ENCODE peak calls at places on chromosomes 11 and 22, in nine cellular contexts. I is vagina, C is A549, O is heart right ventricle, G is left ventricle myocardium inferior, H is breast epithelium, N is lower lobe of right lung, Q is Peyer's patch, R is psoas muscle. V is an unnamed sample.
A peak's percentile ranks its signal among the peaks of the same experiment; 100 is the strongest.

GRCh38 chr11:132626446-132626845 is 905.9 kb downstream of the OPCML start:
- DNase-seq in I (no peak), C (no peak), O (no peak), G (no peak), H (no peak), N (no peak), Q (no peak), R (no peak), V (no peak)

GRCh38 chr11:313304-313786 is 495 bp upstream of the IFITM1 start:
- DNase-seq in I (no peak), C (no peak), O (no peak), G (no peak), H (no peak), N (no peak), Q (no peak), R (no peak), V (no peak)

GRCh38 chr11:86182976-86183584 is 61.5 kb upstream of the EED start:
- DNase-seq in I (no peak), C (no peak), O (no peak), G (no peak), H (no peak), N (peak; percentile 53), Q (peak; percentile 72), R (no peak), V (no peak)

GRCh38 chr11:27558401-27558800 is 51.8 kb upstream of the LIN7C start:
- DNase-seq in I (no peak), C (no peak), O (no peak), G (no peak), H (no peak), N (no peak), Q (no peak), R (no peak), V (no peak)

GRCh38 chr11:65617136-65617850 is 1.7 kb downstream of the PCNX3 start:
- DNase-seq in I (no peak), C (no peak), O (no peak), G (no peak), H (no peak), N (no peak), Q (no peak), R (no peak), V (no peak)

GRCh38 chr11:416757-417621 is 2.2 kb upstream of the SIGIRR start:
- DNase-seq in I (no peak), C (no peak), O (peak; percentile 43), G (peak; percentile 66), H (no peak), N (peak; percentile 85), Q (peak; percentile 42), R (peak; percentile 56), V (peak; percentile 89)

GRCh38 chr22:17436981-17437410 is 67.7 kb downstream of the CECR2 start:
- DNase-seq in I (no peak), C (no peak), O (peak; percentile 16), G (no peak), H (no peak), N (no peak), Q (no peak), R (no peak), V (no peak)

GRCh38 chr11:129268371-129268770 is 76.2 kb upstream of the ARHGAP32 start:
- DNase-seq in I (no peak), C (no peak), O (no peak), G (no peak), H (no peak), N (no peak), Q (no peak), R (no peak), V (no peak)

GRCh38 chr22:30186048-30186447 is 60.5 kb downstream of the LIF start:
- DNase-seq in I (no peak), C (no peak), O (no peak), G (no peak), H (no peak), N (no peak), Q (no peak), R (no peak), V (no peak)

GRCh38 chr22:27752771-27753170 is 48.8 kb downstream of the MN1 start:
- DNase-seq in I (no peak), C (no peak), O (peak; percentile 56), G (peak; percentile 77), H (no peak), N (peak; percentile 34), Q (no peak), R (peak; percentile 74), V (no peak)

GRCh38 chr11:10664005-10664404 is 29.6 kb downstream of the IRAG1 start:
- DNase-seq in I (no peak), C (no peak), O (peak; percentile 52), G (peak; percentile 55), H (no peak), N (no peak), Q (no peak), R (no peak), V (no peak)

GRCh38 chr22:47393191-47393590 is 630.7 kb downstream of the TBC1D22A start:
- DNase-seq in I (no peak), C (no peak), O (no peak), G (no peak), H (no peak), N (no peak), Q (no peak), R (no peak), V (peak; percentile 58)

DNA sequence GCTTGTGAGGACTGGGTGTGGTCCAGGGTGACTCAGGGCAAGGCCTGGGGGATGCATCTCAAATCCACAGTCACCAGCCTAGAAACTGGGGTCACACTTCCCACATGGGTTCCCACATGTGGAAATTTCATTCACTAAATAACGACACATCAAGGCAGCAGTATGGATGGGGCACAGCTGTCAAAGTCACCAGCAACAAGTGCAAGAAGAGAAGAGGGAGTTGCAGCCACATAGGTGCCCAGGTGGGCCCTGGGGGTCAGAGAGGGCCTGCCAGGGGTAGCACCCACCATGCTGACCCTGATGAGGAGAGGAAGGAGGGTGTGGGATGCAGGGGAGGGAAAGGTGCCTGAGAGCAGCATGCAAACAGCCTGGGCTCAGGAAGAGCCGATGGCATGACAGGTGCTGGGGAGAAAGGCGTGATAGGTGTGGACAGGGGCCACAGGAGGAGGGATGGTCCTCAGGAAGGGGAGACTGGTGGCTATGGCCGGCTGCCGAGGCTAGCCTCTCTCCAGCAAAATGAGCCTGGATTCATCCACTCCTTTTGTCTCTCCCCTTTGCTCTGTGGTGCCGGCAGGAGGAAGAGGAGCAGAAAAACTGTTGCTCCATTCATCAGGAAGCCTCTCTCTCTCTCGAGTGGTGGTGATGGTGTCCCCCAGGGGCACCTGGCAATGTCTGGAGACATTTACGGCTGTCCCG is 22.3 kb downstream of the DGCR6L start:
- DNase-seq in I (no peak), C (no peak), O (no peak), G (no peak), H (no peak), N (no peak), Q (no peak), R (no peak), V (no peak)
- TF ChIP-seq CTCF in I (no peak), C (no peak), O (no peak), G (no peak), H (no peak), N (no peak), Q (no peak), R (no peak), V (no peak)

DNA sequence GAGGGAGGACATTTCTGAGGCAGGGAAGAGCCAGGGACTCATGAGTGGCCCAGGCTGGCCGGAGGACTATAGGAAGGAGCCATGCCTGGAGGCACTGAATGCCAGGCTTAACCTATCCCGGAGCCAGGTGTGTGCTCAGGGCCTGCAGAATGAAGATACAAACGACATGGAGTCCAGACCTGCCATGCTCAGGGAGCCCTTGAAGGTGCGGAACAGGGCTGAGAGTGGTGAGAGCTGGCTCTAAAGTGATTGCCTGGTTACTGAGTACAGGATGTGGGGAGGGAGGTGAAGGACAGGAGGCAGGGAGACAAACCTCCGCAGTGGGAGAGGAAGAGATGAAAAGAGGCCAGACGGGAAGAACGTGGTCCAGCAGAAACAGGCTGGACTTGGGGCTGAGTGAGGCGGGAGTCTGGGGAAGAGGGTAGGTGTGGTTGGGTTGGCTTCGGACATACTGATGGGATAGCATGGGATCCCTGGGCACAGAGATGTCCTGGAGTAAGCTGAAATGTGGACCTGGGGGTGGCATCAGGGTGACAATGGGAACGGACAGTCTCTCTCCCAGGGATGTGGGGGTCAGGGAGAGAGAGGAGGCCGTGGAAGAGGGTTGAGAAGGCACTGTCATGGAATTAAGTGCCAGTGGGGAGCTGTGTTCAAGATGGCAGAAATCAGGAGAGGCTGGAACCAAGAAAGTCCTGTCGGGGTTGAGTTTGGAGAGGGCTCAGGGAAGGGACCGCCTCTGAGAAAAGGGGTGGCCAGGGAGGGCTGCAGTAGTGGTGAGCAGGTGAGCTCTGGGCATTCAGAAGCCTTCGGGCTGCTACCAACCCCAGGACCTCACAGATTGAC is 1.5 kb upstream of the ANKRD13D start:
- DNase-seq in I (no peak), C (no peak), O (no peak), G (peak; percentile 13), H (no peak), N (peak; percentile 26), Q (no peak), R (peak; percentile 7), V (no peak)
- H3K4me1 ChIP-seq in I (peaks cover 57% of the 10 kb centered on the region), C (peaks cover 19% of the 10 kb centered on the region), O (peaks cover 33% of the 10 kb centered on the region), G (peaks cover 62% of the 10 kb centered on the region), H (peaks cover 21% of the 10 kb centered on the region), N (peaks cover 77% of the 10 kb centered on the region), Q (peaks cover 48% of the 10 kb centered on the region), R (peaks cover 22% of the 10 kb centered on the region), V (peaks cover 55% of the 10 kb centered on the region)

GRCh38 chr11:102717280-102717679 is 7.5 kb downstream of the MMP8 start:
- DNase-seq in I (no peak), C (no peak), O (no peak), G (no peak), H (no peak), N (no peak), Q (no peak), R (no peak), V (no peak)

GRCh38 chr11:102712140-102712539 is 6.6 kb upstream of the MMP27 start:
- DNase-seq in I (no peak), C (no peak), O (no peak), G (no peak), H (no peak), N (no peak), Q (no peak), R (no peak), V (no peak)

GRCh38 chr11:102716527-102716926 is 8.2 kb downstream of the MMP8 start:
- DNase-seq in I (no peak), C (no peak), O (no peak), G (no peak), H (no peak), N (no peak), Q (no peak), R (no peak), V (no peak)
- H3K4me3 ChIP-seq in I (no peak overlapping the region), C (no peak overlapping the region), O (no peak overlapping the region), G (no peak overlapping the region), H (no peak overlapping the region), N (no peak overlapping the region), Q (no peak overlapping the region), R (no peak overlapping the region), V (no peak overlapping the region)

DNA sequence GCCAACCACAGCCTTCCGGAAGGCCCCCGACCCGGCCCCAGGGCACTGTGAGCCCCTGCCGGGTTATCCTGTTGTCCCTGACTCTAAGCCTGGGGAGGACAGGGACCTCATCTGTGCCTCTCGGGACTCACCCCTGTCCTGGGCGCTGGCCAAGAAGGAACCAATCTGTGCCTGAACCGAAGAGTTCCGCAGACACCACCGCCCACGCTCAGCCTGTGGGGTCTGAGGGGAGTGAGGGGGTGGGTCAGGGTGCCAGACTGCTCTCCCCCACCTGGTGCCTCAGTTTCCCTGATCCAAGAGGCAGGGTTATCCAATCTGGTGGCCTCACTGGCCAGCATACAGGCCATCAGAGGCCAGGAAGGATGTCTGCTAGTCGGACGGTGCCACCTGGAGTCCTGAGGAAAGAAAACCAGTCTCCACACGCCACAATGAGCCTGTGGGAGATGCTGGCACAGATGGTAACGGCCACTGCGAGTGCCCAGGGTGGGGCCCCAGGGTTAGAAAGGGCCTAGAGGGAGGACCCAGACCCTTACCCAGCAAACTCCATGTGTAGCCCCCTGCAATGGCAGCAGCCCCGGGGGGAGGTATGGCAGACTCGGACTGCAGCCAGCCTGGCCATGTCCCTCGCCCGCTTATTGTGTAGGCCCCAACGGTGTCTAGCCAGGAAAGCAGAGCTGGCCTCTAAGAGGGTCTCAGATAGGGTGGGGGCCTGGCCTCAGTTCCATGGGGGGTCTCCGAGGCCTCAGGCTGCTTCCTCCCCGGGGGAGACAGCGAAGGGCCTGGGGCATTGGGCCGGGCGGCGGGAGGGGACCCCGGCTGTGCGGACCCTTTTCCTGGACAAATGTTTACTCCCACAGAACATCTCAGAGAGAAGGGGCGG is 827 bp upstream of the TNNT3 start:
- DNase-seq in I (no peak), C (no peak), O (no peak), G (no peak), H (no peak), N (no peak), Q (no peak), R (no peak), V (no peak)
- TF ChIP-seq CTCF in I (no peak), C (no peak), O (no peak), G (no peak), H (no peak), N (no peak), Q (no peak), R (peak; percentile 17), V (no peak)

V was measured in upper lobe of right lung.